ENCODE peak calls at places on chromosomes 13 and 19, in six cellular contexts. One of them, this sample, is unnamed.

GRCh38 chr13:42484396-42484795 is 89.6 kb upstream of the TNFSF11 start:
- DNase-seq in GM23248: no peak
- DNase-seq in ascending aorta: no peak
- DNase-seq in heart right ventricle: no peak
- DNase-seq in A673: no peak
- DNase-seq in endothelial cell of umbilical vein: no peak
- DNase-seq in this sample: no peak

GRCh38 chr13:113186061-113186900 is 22.2 kb downstream of the PCID2 start:
- DNase-seq in GM23248: no peak
- DNase-seq in ascending aorta: no peak
- DNase-seq in heart right ventricle: no peak
- DNase-seq in A673: peak; percentile 41
- DNase-seq in endothelial cell of umbilical vein: no peak
- DNase-seq in this sample: no peak

GRCh38 chr13:71758823-71759222 is 108.2 kb downstream of the DACH1 start:
- DNase-seq in GM23248: no peak
- DNase-seq in ascending aorta: no peak
- DNase-seq in heart right ventricle: no peak
- DNase-seq in A673: no peak
- DNase-seq in endothelial cell of umbilical vein: peak; percentile 71
- DNase-seq in this sample: peak; percentile 83

GRCh38 chr19:48454150-48454730 is 1.1 kb upstream of the KCNJ14 start:
- DNase-seq in GM23248: no peak
- DNase-seq in ascending aorta: no peak
- DNase-seq in heart right ventricle: no peak
- DNase-seq in A673: no peak
- DNase-seq in endothelial cell of umbilical vein: no peak
- DNase-seq in this sample: no peak

GRCh38 chr19:6459356-6460098 is at the start of gene SLC25A23:
- DNase-seq in GM23248: peak; percentile 73
- DNase-seq in ascending aorta: peak; percentile 75
- DNase-seq in heart right ventricle: peak; percentile 76
- DNase-seq in A673: peak; percentile 89
- DNase-seq in endothelial cell of umbilical vein: peak; percentile 75
- DNase-seq in this sample: peak; percentile 67

GRCh38 chr13:26965976-26966375 is 205.4 kb upstream of the GPR12 start:
- DNase-seq in GM23248: peak; percentile 46
- DNase-seq in ascending aorta: no peak
- DNase-seq in heart right ventricle: peak; percentile 71
- DNase-seq in A673: peak; percentile 69
- DNase-seq in endothelial cell of umbilical vein: no peak
- DNase-seq in this sample: no peak

GRCh38 chr13:84873951-84874350 is 925.3 kb downstream of the SLITRK6 start:
- DNase-seq in GM23248: no peak
- DNase-seq in ascending aorta: no peak
- DNase-seq in heart right ventricle: no peak
- DNase-seq in A673: no peak
- DNase-seq in endothelial cell of umbilical vein: no peak
- DNase-seq in this sample: peak; percentile 27

GRCh38 chr13:46119883-46120614 is 15.2 kb upstream of the CPB2 start:
- DNase-seq in GM23248: peak; percentile 24
- DNase-seq in ascending aorta: no peak
- DNase-seq in heart right ventricle: no peak
- DNase-seq in A673: peak; percentile 92
- DNase-seq in endothelial cell of umbilical vein: peak; percentile 73
- DNase-seq in this sample: no peak

GRCh38 chr13:106534844-106535551 is 464 bp downstream of the EFNB2 start:
- DNase-seq in GM23248: peak; percentile 24
- DNase-seq in ascending aorta: no peak
- DNase-seq in heart right ventricle: peak; percentile 26
- DNase-seq in A673: peak; percentile 16
- DNase-seq in endothelial cell of umbilical vein: peak; percentile 31
- DNase-seq in this sample: no peak

GRCh38 chr13:97274782-97275252 is 52.7 kb downstream of the MBNL2 start:
- DNase-seq in GM23248: peak; percentile 84
- DNase-seq in ascending aorta: no peak
- DNase-seq in heart right ventricle: no peak
- DNase-seq in A673: peak; percentile 42
- DNase-seq in endothelial cell of umbilical vein: peak; percentile 67
- DNase-seq in this sample: no peak

GRCh38 chr13:35499131-35500051 is 22.9 kb upstream of the MAB21L1 start:
- DNase-seq in GM23248: no peak
- DNase-seq in ascending aorta: no peak
- DNase-seq in heart right ventricle: no peak
- DNase-seq in A673: no peak
- DNase-seq in endothelial cell of umbilical vein: no peak
- DNase-seq in this sample: peak; percentile 76

GRCh38 chr13:23289917-23290357 is 109.2 kb downstream of the SGCG start:
- DNase-seq in GM23248: peak; percentile 77
- DNase-seq in ascending aorta: no peak
- DNase-seq in heart right ventricle: no peak
- DNase-seq in A673: peak; percentile 27
- DNase-seq in endothelial cell of umbilical vein: no peak
- DNase-seq in this sample: no peak

GRCh38 chr19:29389495-29389894 is 136.3 kb upstream of the VSTM2B start:
- DNase-seq in GM23248: no peak
- DNase-seq in ascending aorta: no peak
- DNase-seq in heart right ventricle: peak; percentile 45
- DNase-seq in A673: no peak
- DNase-seq in endothelial cell of umbilical vein: no peak
- DNase-seq in this sample: no peak

GRCh38 chr19:18423258-18424020 is 4.2 kb downstream of the SSBP4 start:
- DNase-seq in GM23248: no peak
- DNase-seq in ascending aorta: no peak
- DNase-seq in heart right ventricle: no peak
- DNase-seq in A673: no peak
- DNase-seq in endothelial cell of umbilical vein: no peak
- DNase-seq in this sample: no peak

GRCh38 chr13:101579291-101579802 is 126.9 kb downstream of the ITGBL1 start:
- DNase-seq in GM23248: peak; percentile 25
- DNase-seq in ascending aorta: no peak
- DNase-seq in heart right ventricle: no peak
- DNase-seq in A673: peak; percentile 71
- DNase-seq in endothelial cell of umbilical vein: peak; percentile 82
- DNase-seq in this sample: no peak

GRCh38 chr19:55452381-55453325 is 8.8 kb downstream of the ISOC2 start:
- DNase-seq in GM23248: peak; percentile 76
- DNase-seq in ascending aorta: no peak
- DNase-seq in heart right ventricle: peak; percentile 80
- DNase-seq in A673: peak; percentile 97
- DNase-seq in endothelial cell of umbilical vein: peak; percentile 59
- DNase-seq in this sample: peak; percentile 84

GRCh38 chr13:83352391-83352790 is 529.9 kb downstream of the SLITRK1 start:
- DNase-seq in GM23248: no peak
- DNase-seq in ascending aorta: no peak
- DNase-seq in heart right ventricle: no peak
- DNase-seq in A673: no peak
- DNase-seq in endothelial cell of umbilical vein: no peak
- DNase-seq in this sample: no peak

GRCh38 chr13:106941779-106942178 is 373.8 kb upstream of the ARGLU1 start:
- DNase-seq in GM23248: no peak
- DNase-seq in ascending aorta: no peak
- DNase-seq in heart right ventricle: no peak
- DNase-seq in A673: no peak
- DNase-seq in endothelial cell of umbilical vein: no peak
- DNase-seq in this sample: no peak

DNA sequence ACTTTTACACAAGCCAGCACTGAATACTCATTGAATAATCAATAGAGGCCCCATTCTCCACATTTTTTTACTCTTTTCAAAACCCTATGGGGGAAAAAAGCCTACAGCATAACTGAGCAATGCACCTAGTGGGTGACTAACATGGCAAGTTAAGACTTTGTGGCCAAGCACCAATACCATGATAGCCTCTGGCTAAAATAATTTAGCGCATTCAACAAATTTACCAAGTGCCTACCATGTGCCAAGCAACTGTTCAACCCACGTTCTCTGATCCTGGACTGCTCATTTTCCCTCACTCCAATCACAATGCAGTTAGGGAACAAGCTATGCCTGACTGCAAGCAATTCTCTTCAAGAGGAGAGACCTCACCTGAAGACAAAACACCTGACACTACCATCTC is 3.0 kb downstream of the ANKRD10 start:
- DNase-seq in GM23248: peak; percentile 53
- DNase-seq in ascending aorta: no peak
- DNase-seq in heart right ventricle: no peak
- DNase-seq in A673: no peak
- DNase-seq in endothelial cell of umbilical vein: no peak
- DNase-seq in this sample: no peak
- H3K4me3 ChIP-seq in GM23248: peak overlapping the region; percentile 87
- H3K4me3 ChIP-seq in ascending aorta: peak overlapping the region; percentile 90
- H3K4me3 ChIP-seq in heart right ventricle: no peak overlapping the region
- H3K4me3 ChIP-seq in A673: no peak overlapping the region
- H3K4me3 ChIP-seq in endothelial cell of umbilical vein: no peak overlapping the region
- H3K4me3 ChIP-seq in this sample: no peak overlapping the region

DNA sequence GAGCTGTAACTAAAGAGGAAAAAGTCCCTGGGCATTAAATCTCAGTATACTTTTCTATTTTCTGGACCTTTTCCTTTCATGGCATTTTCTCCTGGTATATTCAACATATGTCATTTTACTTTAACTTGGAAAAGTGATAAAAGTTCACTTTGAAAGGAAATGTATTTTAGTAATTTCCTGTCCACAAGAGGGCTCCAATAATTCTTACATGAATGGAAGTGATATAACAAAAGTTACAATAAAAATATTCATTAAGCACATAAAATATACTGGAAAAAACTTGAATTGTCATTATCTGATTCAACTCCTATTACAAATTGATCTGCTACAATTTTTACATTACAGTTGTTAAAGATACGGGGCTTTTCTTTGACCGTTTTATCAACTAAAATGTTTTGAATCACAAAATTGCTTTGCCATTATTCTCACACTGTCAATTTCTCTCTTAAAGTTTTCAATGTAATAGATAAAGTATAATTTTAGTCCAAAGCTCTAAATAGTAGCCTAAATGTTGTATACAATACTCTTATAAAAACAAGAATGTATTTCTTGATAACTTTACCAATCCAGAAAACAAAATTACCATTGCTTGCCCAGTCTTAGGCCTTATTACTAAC is 4.9 kb downstream of the UBL3 start:
- DNase-seq in GM23248: peak; percentile 59
- DNase-seq in ascending aorta: no peak
- DNase-seq in heart right ventricle: no peak
- DNase-seq in A673: peak; percentile 35
- DNase-seq in endothelial cell of umbilical vein: peak; percentile 44
- DNase-seq in this sample: no peak
- H3K4me3 ChIP-seq in GM23248: peak overlapping the region; percentile 94
- H3K4me3 ChIP-seq in ascending aorta: no peak overlapping the region
- H3K4me3 ChIP-seq in heart right ventricle: no peak overlapping the region
- H3K4me3 ChIP-seq in A673: no peak overlapping the region
- H3K4me3 ChIP-seq in endothelial cell of umbilical vein: no peak overlapping the region
- H3K4me3 ChIP-seq in this sample: no peak overlapping the region

GRCh38 chr19:36489139-36489919 is at the start of gene ZNF566:
- DNase-seq in GM23248: peak; percentile 98
- DNase-seq in ascending aorta: peak; percentile 96
- DNase-seq in heart right ventricle: peak; percentile 86
- DNase-seq in A673: peak; percentile 98
- DNase-seq in endothelial cell of umbilical vein: peak; percentile 97
- DNase-seq in this sample: peak; percentile 97

GRCh38 chr19:36483653-36484052 is 5.7 kb downstream of the ZNF566 start:
- DNase-seq in GM23248: no peak
- DNase-seq in ascending aorta: no peak
- DNase-seq in heart right ventricle: no peak
- DNase-seq in A673: no peak
- DNase-seq in endothelial cell of umbilical vein: no peak
- DNase-seq in this sample: no peak

GRCh38 chr19:36489920-36490415 is 607 bp upstream of the ZNF566 start:
- DNase-seq in GM23248: peak; percentile 93
- DNase-seq in ascending aorta: peak; percentile 84
- DNase-seq in heart right ventricle: peak; percentile 78
- DNase-seq in A673: peak; percentile 96
- DNase-seq in endothelial cell of umbilical vein: no peak
- DNase-seq in this sample: peak; percentile 84

GRCh38 chr19:36488816-36489138 is 584 bp downstream of the ZNF566 start:
- DNase-seq in GM23248: no peak
- DNase-seq in ascending aorta: no peak
- DNase-seq in heart right ventricle: no peak
- DNase-seq in A673: peak; percentile 33
- DNase-seq in endothelial cell of umbilical vein: no peak
- DNase-seq in this sample: peak; percentile 25

DNA sequence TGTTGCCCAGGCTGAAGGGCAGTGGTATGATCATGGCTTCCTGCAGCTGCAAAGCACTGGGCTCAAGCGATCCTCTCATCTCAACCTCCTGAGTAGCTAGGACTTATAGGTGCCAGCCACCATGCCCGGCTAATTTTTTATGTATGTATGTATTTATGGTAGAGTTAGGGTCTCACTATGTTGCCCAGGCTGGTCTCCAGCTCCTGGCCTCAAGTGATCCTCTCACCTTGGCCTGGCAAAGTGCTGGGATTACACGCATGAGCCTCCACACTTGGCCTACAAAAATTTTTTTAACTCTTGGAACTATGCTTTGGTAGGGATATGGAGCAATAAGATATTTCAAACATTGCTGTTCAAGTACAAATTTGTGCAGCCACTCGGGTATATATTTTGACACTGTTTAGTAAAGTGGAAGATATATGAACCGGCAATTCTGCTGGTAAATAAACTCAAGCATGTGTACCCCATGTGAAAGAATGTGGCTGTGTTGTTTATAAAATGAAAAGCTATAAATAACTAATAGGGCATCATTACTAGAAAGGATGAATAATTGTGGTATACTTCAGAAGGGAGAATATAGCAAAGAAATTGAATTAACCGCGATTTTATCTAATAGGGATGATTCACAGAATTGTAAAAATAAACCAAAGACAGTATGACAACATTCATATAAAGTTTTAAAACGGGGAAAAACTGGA is 1.1 kb downstream of the ZNF566 start:
- DNase-seq in GM23248: peak; percentile 58
- DNase-seq in ascending aorta: no peak
- DNase-seq in heart right ventricle: no peak
- DNase-seq in A673: no peak
- DNase-seq in endothelial cell of umbilical vein: no peak
- DNase-seq in this sample: no peak
- H3K4me3 ChIP-seq in GM23248: peak overlapping the region; percentile 98
- H3K4me3 ChIP-seq in ascending aorta: peak overlapping the region; percentile 71
- H3K4me3 ChIP-seq in heart right ventricle: peak overlapping the region; percentile 69
- H3K4me3 ChIP-seq in A673: peak overlapping the region; percentile 61
- H3K4me3 ChIP-seq in endothelial cell of umbilical vein: peak overlapping the region; percentile 77
- H3K4me3 ChIP-seq in this sample: peak overlapping the region; percentile 74

GRCh38 chr19:47444388-47444821 is 25.1 kb upstream of the MEIS3 start:
- DNase-seq in GM23248: no peak
- DNase-seq in ascending aorta: no peak
- DNase-seq in heart right ventricle: no peak
- DNase-seq in A673: peak; percentile 39
- DNase-seq in endothelial cell of umbilical vein: no peak
- DNase-seq in this sample: no peak

GRCh38 chr19:47445527-47445926 is 26.2 kb downstream of the SLC8A2 start:
- DNase-seq in GM23248: no peak
- DNase-seq in ascending aorta: no peak
- DNase-seq in heart right ventricle: no peak
- DNase-seq in A673: no peak
- DNase-seq in endothelial cell of umbilical vein: no peak
- DNase-seq in this sample: no peak

GRCh38 chr19:47447470-47448359 is 24.0 kb downstream of the SLC8A2 start:
- DNase-seq in GM23248: peak; percentile 73
- DNase-seq in ascending aorta: no peak
- DNase-seq in heart right ventricle: peak; percentile 36
- DNase-seq in A673: peak; percentile 79
- DNase-seq in endothelial cell of umbilical vein: peak; percentile 44
- DNase-seq in this sample: peak; percentile 89

GRCh38 chr19:47446534-47447469 is 24.9 kb downstream of the SLC8A2 start:
- DNase-seq in GM23248: peak; percentile 21
- DNase-seq in ascending aorta: no peak
- DNase-seq in heart right ventricle: no peak
- DNase-seq in A673: peak; percentile 59
- DNase-seq in endothelial cell of umbilical vein: no peak
- DNase-seq in this sample: peak; percentile 84

GRCh38 chr19:47445937-47446402 is 25.7 kb downstream of the SLC8A2 start:
- DNase-seq in GM23248: peak; percentile 36
- DNase-seq in ascending aorta: no peak
- DNase-seq in heart right ventricle: no peak
- DNase-seq in A673: peak; percentile 67
- DNase-seq in endothelial cell of umbilical vein: no peak
- DNase-seq in this sample: peak; percentile 56
- H3K4me3 ChIP-seq in GM23248: no peak overlapping the region
- H3K4me3 ChIP-seq in ascending aorta: no peak overlapping the region
- H3K4me3 ChIP-seq in heart right ventricle: no peak overlapping the region
- H3K4me3 ChIP-seq in A673: peak overlapping the region; percentile 20
- H3K4me3 ChIP-seq in endothelial cell of umbilical vein: no peak overlapping the region
- H3K4me3 ChIP-seq in this sample: no peak overlapping the region